ENCODE peak calls at places on chromosomes 6 and 20, in four cellular contexts. One of them, this sample, is unnamed.

GRCh38 chr6:166667886-166668620 is 41.0 kb upstream of the RPS6KA2 start:
- DNase-seq in HepG2: no peak
- DNase-seq in H1: no peak
- DNase-seq in K562: no peak
- DNase-seq in this sample: no peak

GRCh38 chr6:11575408-11576033 is 38.0 kb downstream of the TMEM170B start:
- DNase-seq in HepG2: peak
- DNase-seq in H1: peak
- DNase-seq in K562: peak
- DNase-seq in this sample: peak

GRCh38 chr20:2399390-2399789 is 18.7 kb downstream of the TGM6 start:
- DNase-seq in HepG2: no peak
- DNase-seq in H1: no peak
- DNase-seq in K562: no peak
- DNase-seq in this sample: no peak

GRCh38 chr20:4835244-4836177 is 113.8 kb downstream of the PRND start:
- DNase-seq in HepG2: no peak
- DNase-seq in H1: no peak
- DNase-seq in K562: no peak
- DNase-seq in this sample: no peak

GRCh38 chr20:33985280-33985679 is 8.4 kb upstream of the RALY start:
- DNase-seq in HepG2: no peak
- DNase-seq in H1: no peak
- DNase-seq in K562: no peak
- DNase-seq in this sample: no peak

GRCh38 chr6:153727910-153728309 is 311.1 kb upstream of the OPRM1 start:
- DNase-seq in HepG2: no peak
- DNase-seq in H1: no peak
- DNase-seq in K562: no peak
- DNase-seq in this sample: no peak

GRCh38 chr20:58224097-58224496 is 4.4 kb downstream of the ANKRD60 start:
- DNase-seq in HepG2: no peak
- DNase-seq in H1: no peak
- DNase-seq in K562: no peak
- DNase-seq in this sample: no peak

GRCh38 chr6:5125152-5126006 is 40.2 kb downstream of the PPP1R3G start:
- DNase-seq in HepG2: peak
- DNase-seq in H1: no peak
- DNase-seq in K562: peak
- DNase-seq in this sample: peak

GRCh38 chr6:168877821-168878282 is 375.8 kb downstream of the THBS2 start:
- DNase-seq in HepG2: no peak
- DNase-seq in H1: no peak
- DNase-seq in K562: no peak
- DNase-seq in this sample: no peak

GRCh38 chr6:142207265-142207877 is 60.3 kb downstream of the VTA1 start:
- DNase-seq in HepG2: peak
- DNase-seq in H1: peak
- DNase-seq in K562: peak
- DNase-seq in this sample: peak

GRCh38 chr6:16540804-16541752 is 220.2 kb downstream of the ATXN1 start:
- DNase-seq in HepG2: no peak
- DNase-seq in H1: no peak
- DNase-seq in K562: no peak
- DNase-seq in this sample: no peak

GRCh38 chr6:133837801-133838349 is 51.0 kb upstream of the TCF21 start:
- DNase-seq in HepG2: peak
- DNase-seq in H1: peak
- DNase-seq in K562: peak
- DNase-seq in this sample: peak

GRCh38 chr6:43021270-43022047 is at the start of gene RRP36:
- DNase-seq in HepG2: peak
- DNase-seq in H1: no peak
- DNase-seq in K562: peak
- DNase-seq in this sample: peak

GRCh38 chr6:40509716-40510260 is 77.4 kb downstream of the LRFN2 start:
- DNase-seq in HepG2: no peak
- DNase-seq in H1: no peak
- DNase-seq in K562: no peak
- DNase-seq in this sample: no peak

GRCh38 chr20:3093861-3094361 is 9.4 kb upstream of the AVP start:
- DNase-seq in HepG2: no peak
- DNase-seq in H1: no peak
- DNase-seq in K562: no peak
- DNase-seq in this sample: no peak

GRCh38 chr6:33840064-33840926 is 36.5 kb upstream of the MLN start:
- DNase-seq in HepG2: peak
- DNase-seq in H1: no peak
- DNase-seq in K562: peak
- DNase-seq in this sample: peak

GRCh38 chr6:136347847-136348246 is 58.2 kb upstream of the BCLAF1 start:
- DNase-seq in HepG2: no peak
- DNase-seq in H1: no peak
- DNase-seq in K562: no peak
- DNase-seq in this sample: no peak

GRCh38 chr6:2911171-2911570 is 8.1 kb upstream of the SERPINB9 start:
- DNase-seq in HepG2: no peak
- DNase-seq in H1: no peak
- DNase-seq in K562: no peak
- DNase-seq in this sample: no peak

GRCh38 chr20:37007898-37008649 is 56.6 kb upstream of the SAMHD1 start:
- DNase-seq in HepG2: peak
- DNase-seq in H1: no peak
- DNase-seq in K562: no peak
- DNase-seq in this sample: peak

GRCh38 chr6:44920952-44921491 is 407.1 kb upstream of the RUNX2 start:
- DNase-seq in HepG2: peak
- DNase-seq in H1: no peak
- DNase-seq in K562: no peak
- DNase-seq in this sample: no peak

GRCh38 chr6:149284904-149285303 is 32.6 kb upstream of the TAB2 start:
- DNase-seq in HepG2: no peak
- DNase-seq in H1: no peak
- DNase-seq in K562: no peak
- DNase-seq in this sample: no peak

GRCh38 chr6:17429381-17430061 is 36.1 kb downstream of the CAP2 start:
- DNase-seq in HepG2: no peak
- DNase-seq in H1: no peak
- DNase-seq in K562: no peak
- DNase-seq in this sample: no peak

GRCh38 chr6:158476389-158476788 is 83.5 kb upstream of the TMEM181 start:
- DNase-seq in HepG2: no peak
- DNase-seq in H1: no peak
- DNase-seq in K562: no peak
- DNase-seq in this sample: no peak

GRCh38 chr6:11689847-11690246 is 88.8 kb downstream of the ADTRP start:
- DNase-seq in HepG2: no peak
- DNase-seq in H1: no peak
- DNase-seq in K562: no peak
- DNase-seq in this sample: no peak

GRCh38 chr6:119308048-119308570 is 41.5 kb downstream of the MAN1A1 start:
- DNase-seq in HepG2: peak
- DNase-seq in H1: no peak
- DNase-seq in K562: peak
- DNase-seq in this sample: no peak

GRCh38 chr20:37755665-37756064 is 61.8 kb downstream of the CTNNBL1 start:
- DNase-seq in HepG2: no peak
- DNase-seq in H1: no peak
- DNase-seq in K562: no peak
- DNase-seq in this sample: no peak

GRCh38 chr6:79928478-79928998 is 18.8 kb downstream of the ELOVL4 start:
- DNase-seq in HepG2: no peak
- DNase-seq in H1: no peak
- DNase-seq in K562: no peak
- DNase-seq in this sample: peak

GRCh38 chr20:58880994-58881752 is 28.7 kb downstream of the GNAS start:
- DNase-seq in HepG2: no peak
- DNase-seq in H1: no peak
- DNase-seq in K562: no peak
- DNase-seq in this sample: no peak

GRCh38 chr6:135227758-135228157 is 46.6 kb downstream of the MYB start:
- DNase-seq in HepG2: no peak
- DNase-seq in H1: no peak
- DNase-seq in K562: no peak
- DNase-seq in this sample: no peak

GRCh38 chr20:41023549-41023948 is 5.1 kb upstream of the TOP1 start:
- DNase-seq in HepG2: no peak
- DNase-seq in H1: no peak
- DNase-seq in K562: no peak
- DNase-seq in this sample: no peak

GRCh38 chr6:27205375-27206278 is 41.9 kb upstream of the PRSS16 start:
- DNase-seq in HepG2: no peak
- DNase-seq in H1: no peak
- DNase-seq in K562: peak
- DNase-seq in this sample: no peak

GRCh38 chr6:137601471-137601870 is 107.3 kb upstream of the OLIG3 start:
- DNase-seq in HepG2: no peak
- DNase-seq in H1: no peak
- DNase-seq in K562: no peak
- DNase-seq in this sample: no peak
- TF ChIP-seq RFX5 in HepG2: no peak
- TF ChIP-seq RFX5 in H1: no peak
- TF ChIP-seq RFX5 in K562: no peak
- TF ChIP-seq RFX5 in this sample: no peak

GRCh38 chr6:107894821-107895396 is 63.1 kb downstream of the SEC63 start:
- DNase-seq in HepG2: no peak
- DNase-seq in H1: no peak
- DNase-seq in K562: no peak
- DNase-seq in this sample: peak
- TF ChIP-seq RNF2 in HepG2: no peak
- TF ChIP-seq RNF2 in H1: no peak
- TF ChIP-seq RNF2 in K562: no peak
- TF ChIP-seq RNF2 in this sample: no peak

GRCh38 chr6:35043381-35043780 is 97.8 kb downstream of the TCP11 start:
- DNase-seq in HepG2: no peak
- DNase-seq in H1: no peak
- DNase-seq in K562: no peak
- DNase-seq in this sample: no peak

GRCh38 chr6:35046098-35046497 is 95.0 kb downstream of the TCP11 start:
- DNase-seq in HepG2: no peak
- DNase-seq in H1: no peak
- DNase-seq in K562: no peak
- DNase-seq in this sample: no peak

GRCh38 chr6:35046862-35047261 is 94.3 kb downstream of the TCP11 start:
- DNase-seq in HepG2: no peak
- DNase-seq in H1: no peak
- DNase-seq in K562: no peak
- DNase-seq in this sample: no peak

GRCh38 chr6:35044145-35044745 is 96.9 kb downstream of the TCP11 start:
- DNase-seq in HepG2: no peak
- DNase-seq in H1: no peak
- DNase-seq in K562: no peak
- DNase-seq in this sample: no peak

GRCh38 chr6:35044771-35045275 is 96.3 kb downstream of the TCP11 start:
- DNase-seq in HepG2: no peak
- DNase-seq in H1: no peak
- DNase-seq in K562: no peak
- DNase-seq in this sample: no peak
- TF ChIP-seq RFX5 in HepG2: no peak
- TF ChIP-seq RFX5 in H1: no peak
- TF ChIP-seq RFX5 in K562: no peak
- TF ChIP-seq RFX5 in this sample: no peak

GRCh38 chr6:85015396-85015990 is 251.1 kb upstream of the TBX18 start:
- DNase-seq in HepG2: peak
- DNase-seq in H1: peak
- DNase-seq in K562: peak
- DNase-seq in this sample: peak
- TF ChIP-seq RNF2 in HepG2: no peak
- TF ChIP-seq RNF2 in H1: no peak
- TF ChIP-seq RNF2 in K562: no peak
- TF ChIP-seq RNF2 in this sample: no peak

DNA sequence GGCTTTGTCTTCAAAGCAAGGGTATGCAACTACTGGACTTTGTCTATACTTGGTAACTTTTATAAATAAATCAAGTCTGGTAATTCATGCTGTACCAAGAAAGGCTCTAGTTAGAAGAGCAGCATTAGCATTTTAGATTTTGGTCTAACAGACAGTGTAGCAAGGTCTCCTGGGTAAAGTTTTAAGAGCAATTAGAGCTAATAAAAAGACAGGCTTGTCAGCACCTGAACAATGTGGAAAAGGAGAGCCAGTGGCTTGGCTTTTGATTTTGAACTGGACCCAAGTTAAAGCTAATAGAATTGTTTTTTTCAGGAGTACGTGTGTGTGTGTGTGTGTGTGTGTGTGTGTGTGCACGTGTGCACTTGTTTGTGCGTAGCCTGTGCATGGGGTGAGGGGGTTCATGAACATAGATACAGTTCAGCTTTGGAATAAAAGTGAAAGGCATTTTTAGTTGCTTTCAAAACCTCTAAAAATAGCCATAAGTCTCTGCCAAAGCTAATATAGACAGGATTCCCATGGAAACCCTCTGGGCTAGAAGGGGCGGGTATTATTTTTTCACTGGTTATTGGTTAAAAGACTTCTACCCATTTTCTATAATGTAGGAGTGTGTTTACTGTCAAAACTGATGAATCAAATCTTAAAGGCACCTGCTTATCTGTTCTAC is 138.4 kb downstream of the KCNQ5 start:
- DNase-seq in HepG2: no peak
- DNase-seq in H1: no peak
- DNase-seq in K562: no peak
- DNase-seq in this sample: no peak
- TF ChIP-seq RFX5 in HepG2: no peak
- TF ChIP-seq RFX5 in H1: no peak
- TF ChIP-seq RFX5 in K562: no peak
- TF ChIP-seq RFX5 in this sample: no peak

DNA sequence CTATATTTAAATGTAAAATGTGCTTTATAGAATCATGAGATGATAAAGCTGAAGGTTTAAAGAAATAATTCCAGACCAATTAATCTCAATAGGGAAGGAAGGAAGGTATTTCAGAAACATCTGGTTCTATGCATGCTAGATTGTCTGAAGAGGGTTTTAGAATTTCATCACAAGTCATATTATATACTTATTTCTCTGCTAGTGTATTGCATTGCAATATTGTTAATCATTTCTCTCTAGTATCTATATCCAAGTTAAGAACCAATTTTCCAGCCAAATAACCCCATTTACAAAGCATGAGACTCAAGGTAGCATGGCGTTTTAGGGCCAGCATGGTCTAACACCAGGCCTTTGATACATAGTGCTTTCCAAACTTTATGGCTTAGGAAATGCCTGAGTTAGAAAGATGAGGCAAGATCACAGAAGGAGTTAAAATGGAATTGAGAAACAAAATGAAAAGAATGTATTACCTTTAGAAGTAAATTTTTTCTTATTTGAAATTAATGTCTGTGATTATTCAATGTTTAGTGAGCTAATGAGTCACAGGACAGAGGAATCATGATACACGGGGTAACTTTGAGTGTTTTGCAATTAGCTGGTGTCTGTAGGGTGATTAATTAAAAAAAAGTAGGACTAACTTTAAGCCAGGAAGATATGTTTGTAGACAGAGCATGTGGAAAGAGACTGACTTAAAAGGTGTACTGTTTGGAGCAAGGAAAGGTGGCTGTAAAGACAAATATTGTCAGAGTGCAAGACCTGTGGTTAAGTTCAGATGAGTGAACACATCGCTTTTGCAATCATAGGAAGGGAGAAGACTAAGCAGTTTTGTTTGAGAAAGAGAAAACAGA is 1006.1 kb upstream of the CITED2 start:
- DNase-seq in HepG2: peak
- DNase-seq in H1: no peak
- DNase-seq in K562: no peak
- DNase-seq in this sample: no peak
- TF ChIP-seq RNF2 in HepG2: no peak
- TF ChIP-seq RNF2 in H1: no peak
- TF ChIP-seq RNF2 in K562: no peak
- TF ChIP-seq RNF2 in this sample: no peak